ENCODE peak calls at places on chromosomes 13 and 19, in nine cellular contexts. J is ovary; Z is GM23338; O is CD8-positive, alpha-beta T cell; H is OCI-LY7; P is progenitor cell of endocrine pancreas; G is IMR-90; E is PC-3; Q is fibroblast of mammary gland. W is an unnamed sample.

GRCh38 chr13:36031490-36031889 is 99.7 kb downstream of the DCLK1 start:
- DNase-seq in J (no peak), Z (no peak), O (no peak), H (no peak), P (no peak), G (no peak), E (no peak), Q (peak), W (no peak)

GRCh38 chr13:99311137-99311536 is 3.9 kb upstream of the GPR183 start:
- DNase-seq in J (no peak), Z (peak), O (no peak), H (no peak), P (no peak), G (peak), E (no peak), Q (peak), W (no peak)

GRCh38 chr13:33205804-33206221 is 79.7 kb downstream of the STARD13 start:
- DNase-seq in J (no peak), Z (peak), O (no peak), H (no peak), P (no peak), G (peak), E (no peak), Q (peak), W (no peak)

GRCh38 chr19:12111176-12111575 is 29.0 kb downstream of the ZNF20 start:
- DNase-seq in J (no peak), Z (no peak), O (no peak), H (no peak), P (no peak), G (no peak), E (no peak), Q (no peak), W (no peak)

GRCh38 chr19:16619456-16619855 is 8.5 kb downstream of the MED26 start:
- DNase-seq in J (no peak), Z (no peak), O (no peak), H (no peak), P (no peak), G (no peak), E (no peak), Q (no peak), W (no peak)

GRCh38 chr19:1360818-1361461 is 22.8 kb upstream of the NDUFS7 start:
- DNase-seq in J (peak), Z (no peak), O (no peak), H (no peak), P (no peak), G (peak), E (no peak), Q (peak), W (peak)

GRCh38 chr13:27975579-27976361 is 6.7 kb upstream of the CDX2 start:
- DNase-seq in J (no peak), Z (no peak), O (no peak), H (no peak), P (peak), G (no peak), E (no peak), Q (no peak), W (peak)

GRCh38 chr13:113162783-113163685 is 4.6 kb downstream of the PROZ start:
- DNase-seq in J (no peak), Z (no peak), O (no peak), H (no peak), P (no peak), G (no peak), E (no peak), Q (no peak), W (no peak)

GRCh38 chr13:95603887-95604533 is 40.5 kb downstream of the DZIP1 start:
- DNase-seq in J (no peak), Z (no peak), O (no peak), H (no peak), P (no peak), G (no peak), E (peak), Q (peak), W (no peak)

GRCh38 chr19:40689339-40690049 is 957 bp downstream of the NUMBL start:
- DNase-seq in J (peak), Z (peak), O (no peak), H (no peak), P (no peak), G (no peak), E (peak), Q (peak), W (no peak)

GRCh38 chr19:802497-802887 is 5.2 kb downstream of the PTBP1 start:
- DNase-seq in J (peak), Z (peak), O (no peak), H (no peak), P (no peak), G (no peak), E (no peak), Q (peak), W (no peak)

GRCh38 chr19:55383789-55384575 is at the start of gene TMEM238:
- DNase-seq in J (peak), Z (peak), O (peak), H (peak), P (peak), G (peak), E (peak), Q (peak), W (no peak)

GRCh38 chr13:42219051-42219450 is 52.9 kb upstream of the AKAP11 start:
- DNase-seq in J (no peak), Z (no peak), O (no peak), H (no peak), P (no peak), G (no peak), E (no peak), Q (no peak), W (no peak)

GRCh38 chr13:24127116-24127631 is 33.3 kb upstream of the SPATA13 start:
- DNase-seq in J (no peak), Z (no peak), O (no peak), H (no peak), P (no peak), G (peak), E (peak), Q (peak), W (no peak)

GRCh38 chr13:53089951-53090350 is 61.3 kb downstream of the OLFM4 start:
- DNase-seq in J (no peak), Z (no peak), O (no peak), H (no peak), P (no peak), G (no peak), E (no peak), Q (no peak), W (no peak)

GRCh38 chr13:27783111-27783510 is 9.2 kb upstream of the GSX1 start:
- DNase-seq in J (no peak), Z (peak), O (no peak), H (no peak), P (no peak), G (peak), E (peak), Q (no peak), W (no peak)

GRCh38 chr13:72839831-72840426 is 58.0 kb downstream of the PIBF1 start:
- DNase-seq in J (no peak), Z (peak), O (peak), H (peak), P (peak), G (peak), E (peak), Q (peak), W (no peak)

GRCh38 chr13:20411638-20412342 is 113.9 kb downstream of the CRYL1 start:
- DNase-seq in J (no peak), Z (no peak), O (peak), H (no peak), P (no peak), G (no peak), E (no peak), Q (no peak), W (no peak)

GRCh38 chr13:46687810-46688209 is 109.2 kb downstream of the ESD start:
- DNase-seq in J (no peak), Z (peak), O (peak), H (no peak), P (no peak), G (peak), E (peak), Q (peak), W (no peak)

GRCh38 chr19:4984448-4984990 is 15.6 kb downstream of the KDM4B start:
- DNase-seq in J (no peak), Z (no peak), O (no peak), H (no peak), P (no peak), G (no peak), E (no peak), Q (no peak), W (no peak)

GRCh38 chr19:16541526-16542044 is 652 bp downstream of the CHERP start:
- DNase-seq in J (no peak), Z (peak), O (no peak), H (peak), P (no peak), G (peak), E (no peak), Q (peak), W (no peak)

GRCh38 chr19:33864311-33864850 is 67.7 kb downstream of the KCTD15 start:
- DNase-seq in J (no peak), Z (no peak), O (no peak), H (no peak), P (no peak), G (no peak), E (peak), Q (no peak), W (no peak)

GRCh38 chr19:47699360-47699917 is 13.8 kb upstream of the EHD2 start:
- DNase-seq in J (peak), Z (peak), O (peak), H (peak), P (peak), G (peak), E (peak), Q (peak), W (no peak)

GRCh38 chr13:74256969-74257368 is 122.8 kb upstream of the KLF12 start:
- DNase-seq in J (no peak), Z (no peak), O (no peak), H (no peak), P (no peak), G (no peak), E (no peak), Q (no peak), W (no peak)

GRCh38 chr19:58181902-58182576 is 822 bp upstream of the ZNF274 start:
- DNase-seq in J (no peak), Z (peak), O (peak), H (peak), P (no peak), G (no peak), E (peak), Q (peak), W (no peak)

GRCh38 chr19:5627395-5627904 is 4.6 kb downstream of the SAFB start:
- DNase-seq in J (no peak), Z (peak), O (peak), H (peak), P (no peak), G (peak), E (no peak), Q (peak), W (no peak)

GRCh38 chr19:8310342-8311055 is 2.3 kb upstream of the CD320 start:
- DNase-seq in J (peak), Z (no peak), O (no peak), H (no peak), P (no peak), G (no peak), E (no peak), Q (no peak), W (peak)

GRCh38 chr13:34750078-34750703 is 191.9 kb upstream of the NBEA start:
- DNase-seq in J (peak), Z (peak), O (no peak), H (no peak), P (no peak), G (no peak), E (no peak), Q (no peak), W (no peak)

GRCh38 chr13:40440990-40441820 is 225.2 kb downstream of the FOXO1 start:
- DNase-seq in J (peak), Z (no peak), O (no peak), H (no peak), P (no peak), G (no peak), E (no peak), Q (peak), W (no peak)

GRCh38 chr13:34044660-34045080 is 226.7 kb downstream of the RFC3 start:
- DNase-seq in J (no peak), Z (no peak), O (no peak), H (no peak), P (no peak), G (peak), E (peak), Q (peak), W (no peak)

GRCh38 chr13:54852831-54853230 is 1824.2 kb downstream of the OLFM4 start:
- DNase-seq in J (no peak), Z (no peak), O (no peak), H (no peak), P (no peak), G (no peak), E (no peak), Q (no peak), W (no peak)

GRCh38 chr13:62014299-62014698 is 598.6 kb upstream of the PCDH20 start:
- DNase-seq in J (no peak), Z (peak), O (no peak), H (peak), P (no peak), G (peak), E (peak), Q (peak), W (no peak)

GRCh38 chr13:24087611-24088235 is 72.8 kb upstream of the SPATA13 start:
- DNase-seq in J (peak), Z (no peak), O (no peak), H (no peak), P (no peak), G (no peak), E (no peak), Q (no peak), W (no peak)

GRCh38 chr19:49642488-49643035 is 553 bp downstream of the SCAF1 start:
- DNase-seq in J (no peak), Z (peak), O (no peak), H (peak), P (no peak), G (no peak), E (no peak), Q (no peak), W (no peak)

GRCh38 chr13:77386880-77387606 is 60.1 kb upstream of the MYCBP2 start:
- DNase-seq in J (no peak), Z (no peak), O (no peak), H (no peak), P (no peak), G (peak), E (peak), Q (peak), W (no peak)

GRCh38 chr19:12759686-12760085 is 8.1 kb downstream of the BEST2 start:
- DNase-seq in J (no peak), Z (no peak), O (no peak), H (no peak), P (no peak), G (no peak), E (no peak), Q (no peak), W (no peak)

GRCh38 chr19:756232-756631 is 5.3 kb downstream of the MISP start:
- DNase-seq in J (no peak), Z (peak), O (no peak), H (peak), P (no peak), G (peak), E (peak), Q (peak), W (no peak)

GRCh38 chr13:26133286-26133685 is 81.5 kb upstream of the SHISA2 start:
- DNase-seq in J (no peak), Z (peak), O (no peak), H (no peak), P (no peak), G (no peak), E (no peak), Q (no peak), W (no peak)

GRCh38 chr13:26128676-26129075 is 76.9 kb upstream of the SHISA2 start:
- DNase-seq in J (no peak), Z (no peak), O (no peak), H (no peak), P (no peak), G (no peak), E (no peak), Q (no peak), W (no peak)

GRCh38 chr13:26133851-26134250 is 82.0 kb upstream of the SHISA2 start:
- DNase-seq in J (no peak), Z (peak), O (no peak), H (no peak), P (no peak), G (no peak), E (peak), Q (no peak), W (no peak)

DNA sequence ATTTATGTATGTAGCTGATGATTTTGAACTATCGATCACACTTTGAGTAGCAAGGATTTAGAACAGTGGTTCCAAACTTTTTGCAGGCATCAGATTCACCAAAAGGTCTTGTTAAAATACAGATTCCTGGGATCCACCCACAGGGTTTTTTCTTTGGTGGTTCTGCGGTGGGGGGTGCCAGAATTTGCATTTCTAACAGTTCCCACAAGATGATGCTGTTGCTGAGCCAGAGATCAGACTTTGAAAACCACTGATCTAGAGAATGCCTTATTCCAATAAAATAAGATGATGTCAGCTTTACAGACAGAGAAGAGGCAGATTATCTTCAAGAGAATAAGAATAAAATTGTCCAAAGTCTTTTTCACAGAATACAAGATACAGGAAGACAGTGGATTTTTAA is 80.9 kb upstream of the SHISA2 start:
- DNase-seq in J (no peak), Z (peak), O (no peak), H (no peak), P (no peak), G (peak), E (peak), Q (peak), W (no peak)
- TF ChIP-seq CTCF in J (no peak), Z (peak), O (no peak), H (peak), P (no peak), G (peak), E (peak), Q (peak), W (peak)

DNA sequence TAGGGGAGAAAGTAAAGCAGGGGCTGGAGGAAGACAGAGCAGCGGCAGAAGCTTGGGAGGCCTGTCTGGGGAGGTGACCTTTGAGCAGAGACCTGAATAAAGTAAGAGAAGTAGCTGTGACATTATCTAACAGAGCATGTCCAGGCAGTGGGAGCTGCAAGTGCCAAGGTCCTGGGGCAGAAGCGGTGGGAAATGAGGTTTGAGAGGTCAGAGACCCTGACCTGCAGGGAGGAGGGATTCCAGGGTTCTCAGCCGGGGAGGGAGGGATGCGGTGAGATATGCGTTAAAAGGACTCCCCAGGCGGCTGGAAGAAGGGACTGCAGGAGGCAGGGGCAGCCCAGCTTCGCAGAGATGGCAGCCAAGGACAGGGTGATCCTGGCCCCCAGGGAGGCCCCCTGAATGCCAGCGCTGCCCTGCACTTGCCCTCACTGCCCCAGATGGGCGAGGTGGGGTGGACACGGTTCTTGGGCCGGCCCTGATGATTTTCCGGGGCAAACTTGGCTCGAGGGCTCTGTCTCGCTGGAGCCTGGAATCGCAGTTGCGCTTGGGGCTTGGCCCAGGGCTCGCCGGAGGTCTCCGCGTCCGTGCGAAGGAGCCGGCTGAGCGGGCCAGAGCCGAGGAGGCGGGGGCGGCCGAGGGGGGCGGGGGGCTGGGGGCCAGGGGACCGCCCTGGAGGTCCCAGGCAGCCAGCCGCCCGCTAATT is 3.2 kb downstream of the CRLF1 start:
- DNase-seq in J (no peak), Z (peak), O (no peak), H (no peak), P (no peak), G (no peak), E (peak), Q (no peak), W (no peak)
- TF ChIP-seq CTCF in J (no peak), Z (peak), O (no peak), H (peak), P (peak), G (no peak), E (peak), Q (peak), W (no peak)

DNA sequence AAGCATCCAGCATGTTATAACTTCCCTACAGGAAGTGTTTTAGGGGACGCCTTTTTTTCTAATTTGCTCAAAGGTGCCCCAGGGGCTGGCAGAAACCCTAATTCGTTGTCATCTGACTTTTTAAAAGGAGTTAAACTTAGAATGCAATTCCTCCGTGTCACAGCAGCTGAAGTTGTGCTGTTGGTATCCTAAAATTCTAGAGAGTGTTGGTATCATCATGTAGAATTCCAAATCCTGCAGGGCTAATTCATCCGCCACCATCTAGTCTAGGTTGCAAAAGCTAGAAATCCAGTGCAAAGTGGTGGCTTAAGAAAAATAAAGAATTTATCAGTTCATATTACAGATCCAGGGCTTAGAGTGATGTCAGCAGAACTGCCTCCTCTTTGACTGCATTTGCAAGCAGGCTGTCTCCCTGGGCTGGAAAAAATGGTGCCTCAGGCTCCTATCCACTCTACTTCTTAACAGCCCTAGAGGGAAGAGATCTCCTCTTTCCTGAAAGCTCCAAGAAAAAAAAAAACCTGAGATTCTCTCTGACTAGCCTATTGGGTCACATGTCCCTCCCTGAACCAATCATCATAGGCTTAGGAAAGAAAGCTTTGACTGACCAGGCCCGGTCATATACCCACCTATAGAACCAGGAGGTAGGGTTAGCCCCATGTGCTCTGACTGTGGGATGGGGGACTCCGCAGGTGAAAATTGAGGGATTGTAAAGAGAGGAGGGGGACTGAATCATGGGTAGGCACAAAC is 73.0 kb downstream of the MAP4K1 start:
- DNase-seq in J (no peak), Z (peak), O (no peak), H (peak), P (no peak), G (peak), E (no peak), Q (no peak), W (no peak)
- TF ChIP-seq CTCF in J (no peak), Z (no peak), O (peak), H (peak), P (no peak), G (peak), E (peak), Q (peak), W (peak)

GRCh38 chr13:29702912-29703351 is 107.4 kb upstream of the SLC7A1 start:
- DNase-seq in J (no peak), Z (peak), O (no peak), H (no peak), P (no peak), G (peak), E (no peak), Q (peak), W (no peak)

GRCh38 chr13:29707876-29708543 is 112.5 kb upstream of the SLC7A1 start:
- DNase-seq in J (no peak), Z (peak), O (peak), H (peak), P (no peak), G (peak), E (peak), Q (peak), W (no peak)

GRCh38 chr13:29706923-29707322 is 111.4 kb upstream of the SLC7A1 start:
- DNase-seq in J (no peak), Z (no peak), O (no peak), H (no peak), P (no peak), G (no peak), E (no peak), Q (no peak), W (no peak)

GRCh38 chr13:29703421-29703820 is 107.9 kb upstream of the SLC7A1 start:
- DNase-seq in J (no peak), Z (no peak), O (no peak), H (no peak), P (no peak), G (no peak), E (no peak), Q (no peak), W (no peak)

DNA sequence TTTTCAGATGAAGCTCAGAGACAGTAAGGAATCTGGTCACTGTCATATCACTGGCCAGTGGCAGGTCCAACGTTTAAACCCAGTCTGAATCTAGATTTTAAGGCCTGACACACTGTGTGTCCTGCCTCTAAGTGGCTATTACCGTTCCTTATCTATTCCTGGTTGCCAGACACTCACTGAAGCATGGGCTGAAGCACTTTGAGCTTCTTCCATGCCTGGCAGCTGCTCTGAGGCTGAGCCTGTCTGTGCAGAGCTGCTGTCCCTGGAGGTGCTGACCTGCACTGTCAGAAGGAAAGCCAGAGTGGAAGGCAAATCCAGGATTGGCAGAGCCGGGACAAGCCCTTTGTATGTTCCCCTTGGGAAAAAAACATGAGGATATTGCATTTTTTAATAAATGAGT is 109.2 kb upstream of the SLC7A1 start:
- DNase-seq in J (no peak), Z (no peak), O (no peak), H (no peak), P (no peak), G (no peak), E (no peak), Q (peak), W (no peak)
- TF ChIP-seq CTCF in J (no peak), Z (no peak), O (no peak), H (no peak), P (no peak), G (no peak), E (no peak), Q (no peak), W (no peak)

W was measured in osteocyte.